ENCODE peak calls at places on chromosomes 16 and 17, in five cellular contexts. One of them, this sample, is unnamed.

GRCh38 chr17:57552114-57552601 is 192.9 kb downstream of the CCDC182 start:
- DNase-seq in NCI-H1105 treated with DMSO at 0.1 percent for 48 hours: no peak
- DNase-seq in WTC11: peak
- DNase-seq in anterior cingulate cortex: peak
- DNase-seq in SHP77: no peak
- DNase-seq in this sample: no peak

GRCh38 chr17:81566461-81567126 is 14.4 kb upstream of the FAAP100 start:
- DNase-seq in NCI-H1105 treated with DMSO at 0.1 percent for 48 hours: peak
- DNase-seq in WTC11: no peak
- DNase-seq in anterior cingulate cortex: no peak
- DNase-seq in SHP77: peak
- DNase-seq in this sample: no peak

GRCh38 chr17:81083125-81083765 is 48.3 kb downstream of the BAIAP2 start:
- DNase-seq in NCI-H1105 treated with DMSO at 0.1 percent for 48 hours: no peak
- DNase-seq in WTC11: no peak
- DNase-seq in anterior cingulate cortex: no peak
- DNase-seq in SHP77: no peak
- DNase-seq in this sample: no peak

GRCh38 chr16:22008215-22009142 is 568 bp downstream of the MOSMO start:
- DNase-seq in NCI-H1105 treated with DMSO at 0.1 percent for 48 hours: peak
- DNase-seq in WTC11: peak
- DNase-seq in anterior cingulate cortex: peak
- DNase-seq in SHP77: no peak
- DNase-seq in this sample: peak

GRCh38 chr16:54236761-54237160 is 49.8 kb downstream of the IRX3 start:
- DNase-seq in NCI-H1105 treated with DMSO at 0.1 percent for 48 hours: no peak
- DNase-seq in WTC11: no peak
- DNase-seq in anterior cingulate cortex: no peak
- DNase-seq in SHP77: no peak
- DNase-seq in this sample: no peak

GRCh38 chr16:81001330-81001729 is 5.4 kb downstream of the CMC2 start:
- DNase-seq in NCI-H1105 treated with DMSO at 0.1 percent for 48 hours: no peak
- DNase-seq in WTC11: no peak
- DNase-seq in anterior cingulate cortex: no peak
- DNase-seq in SHP77: no peak
- DNase-seq in this sample: no peak

GRCh38 chr16:87461466-87461975 is 31.3 kb downstream of the ZCCHC14 start:
- DNase-seq in NCI-H1105 treated with DMSO at 0.1 percent for 48 hours: peak
- DNase-seq in WTC11: peak
- DNase-seq in anterior cingulate cortex: no peak
- DNase-seq in SHP77: peak
- DNase-seq in this sample: peak

GRCh38 chr17:76504117-76504516 is 2.9 kb upstream of the RHBDF2 start:
- DNase-seq in NCI-H1105 treated with DMSO at 0.1 percent for 48 hours: no peak
- DNase-seq in WTC11: no peak
- DNase-seq in anterior cingulate cortex: no peak
- DNase-seq in SHP77: no peak
- DNase-seq in this sample: no peak

GRCh38 chr17:51270675-51271074 is 10.3 kb downstream of the UTP18 start:
- DNase-seq in NCI-H1105 treated with DMSO at 0.1 percent for 48 hours: no peak
- DNase-seq in WTC11: no peak
- DNase-seq in anterior cingulate cortex: no peak
- DNase-seq in SHP77: no peak
- DNase-seq in this sample: no peak

GRCh38 chr17:50721194-50722010 is 2.0 kb downstream of the LUC7L3 start:
- DNase-seq in NCI-H1105 treated with DMSO at 0.1 percent for 48 hours: no peak
- DNase-seq in WTC11: no peak
- DNase-seq in anterior cingulate cortex: no peak
- DNase-seq in SHP77: no peak
- DNase-seq in this sample: no peak

GRCh38 chr17:77106874-77107358 is 33.9 kb upstream of the SEC14L1 start:
- DNase-seq in NCI-H1105 treated with DMSO at 0.1 percent for 48 hours: peak
- DNase-seq in WTC11: no peak
- DNase-seq in anterior cingulate cortex: no peak
- DNase-seq in SHP77: no peak
- DNase-seq in this sample: no peak

GRCh38 chr16:12171206-12171605 is 194.7 kb downstream of the SNX29 start:
- DNase-seq in NCI-H1105 treated with DMSO at 0.1 percent for 48 hours: no peak
- DNase-seq in WTC11: no peak
- DNase-seq in anterior cingulate cortex: no peak
- DNase-seq in SHP77: no peak
- DNase-seq in this sample: no peak

GRCh38 chr17:72467841-72468653 is 347.2 kb downstream of the SOX9 start:
- DNase-seq in NCI-H1105 treated with DMSO at 0.1 percent for 48 hours: no peak
- DNase-seq in WTC11: no peak
- DNase-seq in anterior cingulate cortex: peak
- DNase-seq in SHP77: no peak
- DNase-seq in this sample: no peak

GRCh38 chr17:50963139-50963538 is 97.0 kb upstream of the TOB1 start:
- DNase-seq in NCI-H1105 treated with DMSO at 0.1 percent for 48 hours: no peak
- DNase-seq in WTC11: no peak
- DNase-seq in anterior cingulate cortex: no peak
- DNase-seq in SHP77: no peak
- DNase-seq in this sample: no peak

GRCh38 chr16:4882633-4883285 is 35.5 kb downstream of the UBN1 start:
- DNase-seq in NCI-H1105 treated with DMSO at 0.1 percent for 48 hours: peak
- DNase-seq in WTC11: no peak
- DNase-seq in anterior cingulate cortex: no peak
- DNase-seq in SHP77: peak
- DNase-seq in this sample: no peak

GRCh38 chr17:62062313-62062712 is 2.8 kb downstream of the MED13 start:
- DNase-seq in NCI-H1105 treated with DMSO at 0.1 percent for 48 hours: no peak
- DNase-seq in WTC11: no peak
- DNase-seq in anterior cingulate cortex: no peak
- DNase-seq in SHP77: no peak
- DNase-seq in this sample: no peak

GRCh38 chr17:57892820-57893595 is 43.2 kb upstream of the MRPS23 start:
- DNase-seq in NCI-H1105 treated with DMSO at 0.1 percent for 48 hours: no peak
- DNase-seq in WTC11: peak
- DNase-seq in anterior cingulate cortex: peak
- DNase-seq in SHP77: peak
- DNase-seq in this sample: peak

GRCh38 chr16:67115649-67116048 is 5.9 kb downstream of the PHAF1 start:
- DNase-seq in NCI-H1105 treated with DMSO at 0.1 percent for 48 hours: no peak
- DNase-seq in WTC11: no peak
- DNase-seq in anterior cingulate cortex: no peak
- DNase-seq in SHP77: no peak
- DNase-seq in this sample: no peak

GRCh38 chr17:47649972-47650524 is 329 bp downstream of the KPNB1 start:
- DNase-seq in NCI-H1105 treated with DMSO at 0.1 percent for 48 hours: peak
- DNase-seq in WTC11: no peak
- DNase-seq in anterior cingulate cortex: no peak
- DNase-seq in SHP77: no peak
- DNase-seq in this sample: no peak

GRCh38 chr16:50313596-50314483 is 47.5 kb downstream of the ADCY7 start:
- DNase-seq in NCI-H1105 treated with DMSO at 0.1 percent for 48 hours: no peak
- DNase-seq in WTC11: no peak
- DNase-seq in anterior cingulate cortex: peak
- DNase-seq in SHP77: no peak
- DNase-seq in this sample: peak

GRCh38 chr17:52389632-52390031 is 231.1 kb upstream of the CA10 start:
- DNase-seq in NCI-H1105 treated with DMSO at 0.1 percent for 48 hours: no peak
- DNase-seq in WTC11: no peak
- DNase-seq in anterior cingulate cortex: no peak
- DNase-seq in SHP77: no peak
- DNase-seq in this sample: no peak

GRCh38 chr16:90077757-90078593 is 844 bp upstream of the PRDM7 start:
- DNase-seq in NCI-H1105 treated with DMSO at 0.1 percent for 48 hours: peak
- DNase-seq in WTC11: no peak
- DNase-seq in anterior cingulate cortex: no peak
- DNase-seq in SHP77: peak
- DNase-seq in this sample: no peak

GRCh38 chr16:17211797-17212196 is 259.0 kb downstream of the XYLT1 start:
- DNase-seq in NCI-H1105 treated with DMSO at 0.1 percent for 48 hours: peak
- DNase-seq in WTC11: peak
- DNase-seq in anterior cingulate cortex: no peak
- DNase-seq in SHP77: peak
- DNase-seq in this sample: no peak

GRCh38 chr17:78933025-78933958 is 8.1 kb upstream of the TIMP2 start:
- DNase-seq in NCI-H1105 treated with DMSO at 0.1 percent for 48 hours: no peak
- DNase-seq in WTC11: no peak
- DNase-seq in anterior cingulate cortex: no peak
- DNase-seq in SHP77: peak
- DNase-seq in this sample: no peak

GRCh38 chr17:39739020-39739884 is 1.5 kb downstream of the GRB7 start:
- DNase-seq in NCI-H1105 treated with DMSO at 0.1 percent for 48 hours: peak
- DNase-seq in WTC11: peak
- DNase-seq in anterior cingulate cortex: no peak
- DNase-seq in SHP77: peak
- DNase-seq in this sample: no peak

GRCh38 chr16:72872966-72873365 is 175.0 kb downstream of the ZFHX3 start:
- DNase-seq in NCI-H1105 treated with DMSO at 0.1 percent for 48 hours: no peak
- DNase-seq in WTC11: no peak
- DNase-seq in anterior cingulate cortex: no peak
- DNase-seq in SHP77: no peak
- DNase-seq in this sample: no peak

GRCh38 chr17:81715872-81716673 is 4.0 kb downstream of the SLC25A10 start:
- DNase-seq in NCI-H1105 treated with DMSO at 0.1 percent for 48 hours: no peak
- DNase-seq in WTC11: no peak
- DNase-seq in anterior cingulate cortex: no peak
- DNase-seq in SHP77: no peak
- DNase-seq in this sample: no peak

GRCh38 chr16:30141750-30142149 is 18.7 kb upstream of the MAPK3 start:
- DNase-seq in NCI-H1105 treated with DMSO at 0.1 percent for 48 hours: no peak
- DNase-seq in WTC11: no peak
- DNase-seq in anterior cingulate cortex: no peak
- DNase-seq in SHP77: no peak
- DNase-seq in this sample: no peak

GRCh38 chr17:50725769-50726655 is 6.6 kb downstream of the LUC7L3 start:
- DNase-seq in NCI-H1105 treated with DMSO at 0.1 percent for 48 hours: no peak
- DNase-seq in WTC11: no peak
- DNase-seq in anterior cingulate cortex: no peak
- DNase-seq in SHP77: no peak
- DNase-seq in this sample: no peak

GRCh38 chr17:29178750-29179231 is 1.4 kb downstream of the MYO18A start:
- DNase-seq in NCI-H1105 treated with DMSO at 0.1 percent for 48 hours: no peak
- DNase-seq in WTC11: no peak
- DNase-seq in anterior cingulate cortex: peak
- DNase-seq in SHP77: no peak
- DNase-seq in this sample: no peak

GRCh38 chr16:49987381-49987780 is 37.6 kb upstream of the CNEP1R1 start:
- DNase-seq in NCI-H1105 treated with DMSO at 0.1 percent for 48 hours: no peak
- DNase-seq in WTC11: no peak
- DNase-seq in anterior cingulate cortex: no peak
- DNase-seq in SHP77: no peak
- DNase-seq in this sample: no peak

GRCh38 chr16:58459344-58460218 is 40.4 kb upstream of the NDRG4 start:
- DNase-seq in NCI-H1105 treated with DMSO at 0.1 percent for 48 hours: no peak
- DNase-seq in WTC11: no peak
- DNase-seq in anterior cingulate cortex: no peak
- DNase-seq in SHP77: no peak
- DNase-seq in this sample: no peak

GRCh38 chr17:70137451-70138230 is 31.7 kb upstream of the KCNJ2 start:
- DNase-seq in NCI-H1105 treated with DMSO at 0.1 percent for 48 hours: no peak
- DNase-seq in WTC11: no peak
- DNase-seq in anterior cingulate cortex: peak
- DNase-seq in SHP77: peak
- DNase-seq in this sample: peak

GRCh38 chr17:57496382-57496781 is 240.1 kb downstream of the MSI2 start:
- DNase-seq in NCI-H1105 treated with DMSO at 0.1 percent for 48 hours: no peak
- DNase-seq in WTC11: no peak
- DNase-seq in anterior cingulate cortex: no peak
- DNase-seq in SHP77: no peak
- DNase-seq in this sample: no peak

GRCh38 chr17:63138713-63139112 is 172.7 kb downstream of the TANC2 start:
- DNase-seq in NCI-H1105 treated with DMSO at 0.1 percent for 48 hours: no peak
- DNase-seq in WTC11: no peak
- DNase-seq in anterior cingulate cortex: no peak
- DNase-seq in SHP77: no peak
- DNase-seq in this sample: no peak